ENCODE peak calls at places on chromosome 12, in five cellular contexts. One of them, this sample, is unnamed.

GRCh38 chr12:45216297-45216982 is 545 bp downstream of the ANO6 start:
- DNase-seq in psoas muscle: peak
- DNase-seq in effector memory CD8-positive, alpha-beta T cell: peak
- DNase-seq in activated gamma-delta T cell: peak
- DNase-seq in amniotic stem cell: no peak
- DNase-seq in this sample: peak

GRCh38 chr12:16421806-16422205 is 74.4 kb downstream of the MGST1 start:
- DNase-seq in psoas muscle: no peak
- DNase-seq in effector memory CD8-positive, alpha-beta T cell: no peak
- DNase-seq in activated gamma-delta T cell: no peak
- DNase-seq in amniotic stem cell: no peak
- DNase-seq in this sample: no peak

GRCh38 chr12:78866518-78866917 is 1.9 kb downstream of the SYT1 start:
- DNase-seq in psoas muscle: no peak
- DNase-seq in effector memory CD8-positive, alpha-beta T cell: no peak
- DNase-seq in activated gamma-delta T cell: no peak
- DNase-seq in amniotic stem cell: no peak
- DNase-seq in this sample: no peak

GRCh38 chr12:92144631-92145480 is 790 bp downstream of the BTG1 start:
- DNase-seq in psoas muscle: peak
- DNase-seq in effector memory CD8-positive, alpha-beta T cell: peak
- DNase-seq in activated gamma-delta T cell: peak
- DNase-seq in amniotic stem cell: peak
- DNase-seq in this sample: no peak

GRCh38 chr12:4270016-4270669 is 3.4 kb upstream of the CCND2 start:
- DNase-seq in psoas muscle: no peak
- DNase-seq in effector memory CD8-positive, alpha-beta T cell: no peak
- DNase-seq in activated gamma-delta T cell: no peak
- DNase-seq in amniotic stem cell: no peak
- DNase-seq in this sample: peak

GRCh38 chr12:69388371-69388770 is 28.8 kb downstream of the YEATS4 start:
- DNase-seq in psoas muscle: no peak
- DNase-seq in effector memory CD8-positive, alpha-beta T cell: no peak
- DNase-seq in activated gamma-delta T cell: no peak
- DNase-seq in amniotic stem cell: peak
- DNase-seq in this sample: peak

GRCh38 chr12:52657305-52657902 is 5.4 kb upstream of the KRT2 start:
- DNase-seq in psoas muscle: no peak
- DNase-seq in effector memory CD8-positive, alpha-beta T cell: no peak
- DNase-seq in activated gamma-delta T cell: no peak
- DNase-seq in amniotic stem cell: no peak
- DNase-seq in this sample: no peak

GRCh38 chr12:45622210-45622937 is 107.1 kb upstream of the ARID2 start:
- DNase-seq in psoas muscle: no peak
- DNase-seq in effector memory CD8-positive, alpha-beta T cell: no peak
- DNase-seq in activated gamma-delta T cell: no peak
- DNase-seq in amniotic stem cell: no peak
- DNase-seq in this sample: no peak

GRCh38 chr12:121803861-121804416 is at the start of gene SETD1B:
- DNase-seq in psoas muscle: peak
- DNase-seq in effector memory CD8-positive, alpha-beta T cell: no peak
- DNase-seq in activated gamma-delta T cell: peak
- DNase-seq in amniotic stem cell: no peak
- DNase-seq in this sample: peak

GRCh38 chr12:6199531-6200265 is 502 bp upstream of the CD9 start:
- DNase-seq in psoas muscle: peak
- DNase-seq in effector memory CD8-positive, alpha-beta T cell: no peak
- DNase-seq in activated gamma-delta T cell: no peak
- DNase-seq in amniotic stem cell: no peak
- DNase-seq in this sample: peak

GRCh38 chr12:123120452-123121166 is 30.3 kb downstream of the PITPNM2 start:
- DNase-seq in psoas muscle: no peak
- DNase-seq in effector memory CD8-positive, alpha-beta T cell: no peak
- DNase-seq in activated gamma-delta T cell: no peak
- DNase-seq in amniotic stem cell: no peak
- DNase-seq in this sample: peak

GRCh38 chr12:79250186-79250585 is 385.6 kb downstream of the SYT1 start:
- DNase-seq in psoas muscle: no peak
- DNase-seq in effector memory CD8-positive, alpha-beta T cell: no peak
- DNase-seq in activated gamma-delta T cell: no peak
- DNase-seq in amniotic stem cell: no peak
- DNase-seq in this sample: no peak

GRCh38 chr12:23066095-23066494 is 441.1 kb downstream of the ETNK1 start:
- DNase-seq in psoas muscle: no peak
- DNase-seq in effector memory CD8-positive, alpha-beta T cell: no peak
- DNase-seq in activated gamma-delta T cell: no peak
- DNase-seq in amniotic stem cell: no peak
- DNase-seq in this sample: no peak

GRCh38 chr12:19150273-19150895 is 20.9 kb downstream of the PLEKHA5 start:
- DNase-seq in psoas muscle: no peak
- DNase-seq in effector memory CD8-positive, alpha-beta T cell: no peak
- DNase-seq in activated gamma-delta T cell: no peak
- DNase-seq in amniotic stem cell: no peak
- DNase-seq in this sample: no peak

GRCh38 chr12:69447892-69448291 is 22.3 kb upstream of the FRS2 start:
- DNase-seq in psoas muscle: no peak
- DNase-seq in effector memory CD8-positive, alpha-beta T cell: no peak
- DNase-seq in activated gamma-delta T cell: no peak
- DNase-seq in amniotic stem cell: no peak
- DNase-seq in this sample: no peak

GRCh38 chr12:77946541-77947021 is 115.9 kb downstream of the NAV3 start:
- DNase-seq in psoas muscle: no peak
- DNase-seq in effector memory CD8-positive, alpha-beta T cell: no peak
- DNase-seq in activated gamma-delta T cell: no peak
- DNase-seq in amniotic stem cell: no peak
- DNase-seq in this sample: no peak

GRCh38 chr12:124332068-124332672 is 37.3 kb downstream of the RFLNA start:
- DNase-seq in psoas muscle: no peak
- DNase-seq in effector memory CD8-positive, alpha-beta T cell: no peak
- DNase-seq in activated gamma-delta T cell: no peak
- DNase-seq in amniotic stem cell: no peak
- DNase-seq in this sample: no peak

GRCh38 chr12:46461907-46462605 is 89.5 kb upstream of the SLC38A2 start:
- DNase-seq in psoas muscle: no peak
- DNase-seq in effector memory CD8-positive, alpha-beta T cell: no peak
- DNase-seq in activated gamma-delta T cell: no peak
- DNase-seq in amniotic stem cell: no peak
- DNase-seq in this sample: no peak

This sample was measured in naive B cell.